ENCODE peak calls at places on chromosomes 3 and 15, in five cellular contexts. M is esophagus muscularis mucosa, S is transverse colon, V is K562, P is ovary. I is an unnamed sample.
A peak's percentile ranks its signal among the peaks of the same experiment; 100 is the strongest.

GRCh38 chr15:69748131-69748530 is 295.5 kb downstream of the RPLP1 start:
- DNase-seq in S (no peak), V (no peak), M (no peak), P (no peak), I (no peak)

GRCh38 chr15:60722328-60723112 is 243.6 kb upstream of the ICE2 start:
- DNase-seq in V (no peak), M (no peak), S (no peak), P (no peak), I (no peak)

GRCh38 chr3:8421267-8421666 is 80.4 kb upstream of the LMCD1 start:
- DNase-seq in S (no peak), V (no peak), M (no peak), P (no peak), I (no peak)

GRCh38 chr3:34725774-34726173 is 913.6 kb upstream of the ARPP21 start:
- DNase-seq in P (no peak), S (no peak), M (no peak), V (no peak), I (no peak)

GRCh38 chr15:80581976-80582375 is 113.1 kb upstream of the ABHD17C start:
- DNase-seq in M (no peak), S (no peak), P (no peak), V (no peak), I (peak; percentile 52)

GRCh38 chr3:130755666-130756065 is 9.0 kb upstream of the PIK3R4 start:
- DNase-seq in M (no peak), V (no peak), S (no peak), P (no peak), I (no peak)

GRCh38 chr3:78703944-78704343 is 1063.9 kb downstream of the ROBO1 start:
- DNase-seq in P (no peak), M (no peak), V (no peak), S (no peak), I (no peak)

GRCh38 chr3:93969443-93969842 is 4.3 kb downstream of the PROS1 start:
- DNase-seq in S (no peak), P (no peak), M (no peak), V (peak; percentile 48), I (no peak)

GRCh38 chr3:112653881-112654300 is 12.9 kb upstream of the CCDC80 start:
- DNase-seq in P (peak; percentile 46), S (no peak), V (no peak), M (no peak), I (peak; percentile 83)

GRCh38 chr3:39150803-39151631 is 2.4 kb downstream of the CSRNP1 start:
- DNase-seq in V (peak; percentile 87), S (peak; percentile 81), M (peak; percentile 98), P (peak; percentile 93), I (peak; percentile 96)

GRCh38 chr3:98541695-98542094 is 9.9 kb downstream of the GPR15 start:
- DNase-seq in V (no peak), P (no peak), S (no peak), M (no peak), I (no peak)

GRCh38 chr3:98542623-98543022 is 10.8 kb downstream of the GPR15 start:
- DNase-seq in P (no peak), V (no peak), M (no peak), S (no peak), I (no peak)

GRCh38 chr3:98536456-98537017 is 4.8 kb downstream of the GPR15 start:
- DNase-seq in V (no peak), M (no peak), P (no peak), S (no peak), I (no peak)

GRCh38 chr3:98545940-98546339 is 14.2 kb downstream of the GPR15 start:
- DNase-seq in S (no peak), P (no peak), M (no peak), V (no peak), I (no peak)

DNA sequence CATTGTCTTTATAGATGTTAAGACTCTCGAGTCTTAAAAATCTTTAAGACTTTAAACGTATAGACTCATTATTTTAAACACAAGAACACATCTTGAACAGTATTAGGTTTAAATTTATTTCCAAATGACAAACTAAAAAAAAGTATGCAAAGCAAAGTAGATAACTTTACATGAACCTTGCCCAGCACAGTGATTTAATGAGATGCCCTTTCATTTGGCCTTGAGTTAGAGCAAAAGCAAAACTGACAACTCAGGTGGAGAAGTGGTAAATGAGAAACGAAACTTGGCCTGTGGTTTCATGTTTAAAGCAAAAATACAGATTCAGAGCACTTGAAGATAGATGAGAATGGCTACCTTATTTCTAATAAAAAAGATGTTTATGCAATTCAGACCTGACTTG is 8.6 kb downstream of the GPR15 start:
- DNase-seq in P (no peak), M (no peak), S (no peak), V (no peak), I (no peak)
- TF ChIP-seq CTCF in P (no peak), M (no peak), S (no peak), V (no peak), I (no peak)

GRCh38 chr3:151974067-151974466 is 100.6 kb downstream of the SUCNR1 start:
- DNase-seq in S (no peak), P (no peak), V (no peak), M (no peak), I (no peak)

GRCh38 chr3:151971194-151971771 is 97.8 kb downstream of the SUCNR1 start:
- DNase-seq in P (no peak), V (no peak), M (no peak), S (peak; percentile 10), I (no peak)

GRCh38 chr3:151964768-151965167 is 91.3 kb downstream of the SUCNR1 start:
- DNase-seq in S (no peak), V (no peak), M (no peak), P (no peak), I (no peak)

GRCh38 chr3:151971814-151972579 is 98.6 kb downstream of the SUCNR1 start:
- DNase-seq in M (no peak), P (no peak), S (peak; percentile 24), V (no peak), I (no peak)

DNA sequence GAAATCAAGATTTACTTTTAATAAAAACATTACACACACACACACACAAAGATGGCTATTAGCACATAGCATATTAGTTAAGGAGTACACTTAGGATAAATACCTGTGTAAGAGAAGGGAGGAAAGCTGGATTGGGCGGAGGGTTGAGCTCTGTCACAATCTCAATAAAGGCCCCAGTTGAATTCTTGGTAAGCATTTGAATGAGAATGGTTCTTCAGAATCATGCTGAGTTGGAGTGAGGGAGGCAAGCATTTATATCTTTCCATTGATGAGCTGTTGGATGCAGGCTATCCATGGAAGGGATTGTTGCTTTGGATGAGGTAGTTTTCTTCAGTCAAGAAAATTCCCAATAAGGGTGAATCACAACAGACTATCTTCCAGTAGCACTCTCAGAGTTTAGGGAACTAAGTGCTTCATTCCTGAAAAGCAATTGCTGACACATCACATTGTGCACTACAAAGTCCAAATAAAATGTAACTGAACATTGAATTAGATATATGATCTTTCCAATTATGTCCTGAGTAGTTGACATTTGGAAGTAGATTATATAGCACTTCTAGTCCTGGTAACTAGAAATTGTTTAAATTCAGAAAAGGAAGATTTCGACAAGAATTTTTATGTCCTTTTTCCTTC is 95.7 kb downstream of the SUCNR1 start:
- DNase-seq in S (no peak), P (no peak), M (no peak), V (no peak), I (no peak)
- TF ChIP-seq EP300 in S (no peak), P (no peak), M (no peak), V (no peak), I (no peak)

GRCh38 chr15:52677593-52677992 is 1.6 kb downstream of the ATOSA start:
- DNase-seq in S (no peak), P (no peak), V (no peak), M (no peak), I (no peak)

GRCh38 chr15:52679232-52680040 is at the start of gene ATOSA:
- DNase-seq in V (peak; percentile 87), P (peak; percentile 90), M (peak; percentile 98), S (peak; percentile 94), I (peak; percentile 96)

GRCh38 chr15:52680041-52680391 is 828 bp upstream of the ATOSA start:
- DNase-seq in M (no peak), S (no peak), V (peak; percentile 10), P (no peak), I (no peak)

GRCh38 chr15:52678036-52678467 is 1.1 kb downstream of the ATOSA start:
- DNase-seq in S (peak; percentile 68), M (peak; percentile 93), V (peak; percentile 61), P (peak; percentile 69), I (peak; percentile 84)

GRCh38 chr15:52678468-52679231 is 538 bp downstream of the ATOSA start:
- DNase-seq in M (no peak), P (peak; percentile 75), V (peak; percentile 59), S (peak; percentile 80), I (peak; percentile 87)
- TF ChIP-seq CTCF in M (peak; percentile 4), P (no peak), V (no peak), S (no peak), I (no peak)

DNA sequence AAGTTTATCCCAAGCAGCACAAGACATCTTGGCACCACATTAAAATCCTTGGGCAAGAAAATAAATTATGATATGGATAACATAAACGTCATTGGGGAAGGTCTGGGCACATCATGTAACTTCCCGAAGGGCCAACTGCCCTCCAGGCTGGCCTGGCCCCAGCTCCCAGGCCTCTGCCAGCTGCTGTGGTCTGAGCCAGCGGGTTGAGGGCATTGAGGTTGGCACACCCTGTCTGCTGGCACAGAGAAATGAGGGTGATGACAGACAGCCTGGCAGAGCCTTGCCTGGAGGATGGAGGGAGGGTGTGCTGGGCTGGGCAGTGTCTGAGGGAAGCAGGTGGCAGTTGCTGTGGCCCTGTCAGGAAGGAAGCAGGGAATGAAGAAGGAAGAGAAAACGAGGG is 3.3 kb upstream of the RBSN start:
- DNase-seq in S (peak; percentile 73), P (no peak), M (no peak), V (no peak), I (peak; percentile 95)
- TF ChIP-seq EP300 in S (peak; percentile 89), P (no peak), M (peak; percentile 82), V (no peak), I (peak; percentile 79)

GRCh38 chr3:139979991-139980390 is 45.0 kb downstream of the CLSTN2 start:
- DNase-seq in P (no peak), V (no peak), M (peak; percentile 62), S (no peak), I (no peak)

GRCh38 chr3:139978966-139979365 is 44.0 kb downstream of the CLSTN2 start:
- DNase-seq in V (no peak), S (no peak), M (peak; percentile 68), P (no peak), I (no peak)

DNA sequence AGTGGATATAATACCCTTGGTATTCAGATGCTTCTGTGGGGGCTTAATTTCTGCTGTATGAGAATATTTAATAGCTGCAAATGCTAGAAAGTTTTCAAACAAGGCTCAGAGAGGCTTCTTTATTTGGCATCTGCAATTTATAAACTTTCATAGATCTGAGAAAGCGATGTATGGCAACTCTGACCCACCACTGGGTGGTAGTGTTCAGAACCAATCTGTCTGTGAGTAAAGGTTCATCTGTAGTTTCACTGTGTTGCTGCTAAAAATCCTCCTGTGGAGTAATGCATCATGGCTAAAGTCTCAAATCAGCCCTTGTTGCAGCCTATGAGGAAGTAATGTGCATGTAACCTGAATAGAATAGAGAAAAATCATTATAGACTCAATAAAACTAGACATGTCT is 47.4 kb downstream of the CLSTN2 start:
- DNase-seq in P (no peak), M (peak; percentile 24), V (no peak), S (no peak), I (no peak)
- TF ChIP-seq CTCF in P (no peak), M (no peak), V (no peak), S (no peak), I (no peak)

GRCh38 chr15:59104912-59105732 is at the start of gene CCNB2:
- DNase-seq in M (peak; percentile 95), P (peak; percentile 82), S (peak; percentile 86), V (peak; percentile 96), I (peak; percentile 89)
- TF ChIP-seq EP300 in M (no peak), P (no peak), S (no peak), V (no peak), I (no peak)